ENCODE peak calls at places on chromosomes 12 and 14, in nine cellular contexts. K is HepG2, C is esophagus squamous epithelium, D is pancreas, T is uterus, L is cardiac muscle cell, P is fibroblast of lung, O is ascending aorta, J is Peyer's patch. G is an unnamed sample. For H3K4me1, the result is how much of the 10 kb centered on the place peaks cover.

GRCh38 chr12:39595923-39596322 is 23.7 kb downstream of the ABCD2 start:
- DNase-seq in K (no peak), C (no peak), D (no peak), T (no peak), L (no peak), P (peak), O (no peak), J (no peak), G (no peak)

GRCh38 chr12:59657266-59657665 is 61.4 kb downstream of the SLC16A7 start:
- DNase-seq in K (no peak), C (no peak), D (no peak), T (no peak), L (no peak), P (peak), O (no peak), J (no peak), G (no peak)

GRCh38 chr12:58291106-58291505 is 349.7 kb downstream of the ATP23 start:
- DNase-seq in K (peak), C (no peak), D (no peak), T (no peak), L (no peak), P (no peak), O (no peak), J (no peak), G (no peak)

GRCh38 chr14:51880810-51881580 is 20.6 kb downstream of the GNG2 start:
- DNase-seq in K (no peak), C (no peak), D (no peak), T (no peak), L (no peak), P (no peak), O (no peak), J (no peak), G (no peak)

GRCh38 chr12:111256629-111257434 is 112.1 kb downstream of the PHETA1 start:
- DNase-seq in K (no peak), C (no peak), D (no peak), T (no peak), L (no peak), P (no peak), O (no peak), J (no peak), G (peak)

GRCh38 chr12:111412830-111413441 is 7.2 kb downstream of the SH2B3 start:
- DNase-seq in K (no peak), C (no peak), D (no peak), T (no peak), L (no peak), P (no peak), O (no peak), J (no peak), G (no peak)

GRCh38 chr14:75711796-75712211 is 50.8 kb downstream of the TTLL5 start:
- DNase-seq in K (peak), C (no peak), D (peak), T (peak), L (peak), P (peak), O (peak), J (no peak), G (no peak)

GRCh38 chr12:6376965-6377666 is 1.8 kb upstream of the SCNN1A start:
- DNase-seq in K (no peak), C (no peak), D (no peak), T (no peak), L (no peak), P (no peak), O (no peak), J (peak), G (peak)

GRCh38 chr12:14896477-14897184 is 11.0 kb upstream of the MGP start:
- DNase-seq in K (no peak), C (no peak), D (no peak), T (no peak), L (no peak), P (peak), O (no peak), J (no peak), G (no peak)

GRCh38 chr12:45727994-45728624 is 1.4 kb upstream of the ARID2 start:
- DNase-seq in K (no peak), C (no peak), D (no peak), T (no peak), L (no peak), P (no peak), O (no peak), J (no peak), G (no peak)

GRCh38 chr12:52952082-52952801 is 3.3 kb downstream of the KRT18 start:
- DNase-seq in K (no peak), C (no peak), D (peak), T (no peak), L (no peak), P (no peak), O (no peak), J (peak), G (no peak)

GRCh38 chr14:34843011-34843554 is 32.1 kb downstream of the BAZ1A start:
- DNase-seq in K (peak), C (no peak), D (no peak), T (no peak), L (no peak), P (peak), O (no peak), J (no peak), G (no peak)

GRCh38 chr14:29868000-29868399 is 59.6 kb downstream of the PRKD1 start:
- DNase-seq in K (no peak), C (no peak), D (no peak), T (no peak), L (no peak), P (peak), O (no peak), J (no peak), G (no peak)

GRCh38 chr12:66653801-66654200 is 25.1 kb downstream of the GRIP1 start:
- DNase-seq in K (no peak), C (no peak), D (no peak), T (no peak), L (no peak), P (no peak), O (no peak), J (no peak), G (no peak)

GRCh38 chr14:96741151-96741977 is 55.8 kb upstream of the VRK1 start:
- DNase-seq in K (no peak), C (no peak), D (peak), T (peak), L (peak), P (peak), O (no peak), J (peak), G (peak)

GRCh38 chr12:124792961-124793441 is 70.7 kb downstream of the SCARB1 start:
- DNase-seq in K (no peak), C (no peak), D (no peak), T (no peak), L (no peak), P (no peak), O (no peak), J (no peak), G (no peak)

GRCh38 chr12:10941916-10942607 is 3.0 kb upstream of the TAS2R14 start:
- DNase-seq in K (peak), C (no peak), D (no peak), T (no peak), L (no peak), P (no peak), O (no peak), J (no peak), G (no peak)

GRCh38 chr12:108231909-108232434 is 102.9 kb downstream of the WSCD2 start:
- DNase-seq in K (no peak), C (no peak), D (no peak), T (no peak), L (no peak), P (no peak), O (no peak), J (no peak), G (no peak)

GRCh38 chr12:93777249-93777648 is 100.1 kb downstream of the CRADD start:
- DNase-seq in K (no peak), C (no peak), D (no peak), T (no peak), L (no peak), P (peak), O (no peak), J (no peak), G (no peak)

GRCh38 chr14:102511538-102511937 is 2.0 kb upstream of the ANKRD9 start:
- DNase-seq in K (no peak), C (no peak), D (no peak), T (no peak), L (no peak), P (no peak), O (no peak), J (peak), G (no peak)

GRCh38 chr14:105839425-105840265 is 313.3 kb downstream of the TMEM121 start:
- DNase-seq in K (no peak), C (no peak), D (no peak), T (no peak), L (no peak), P (no peak), O (no peak), J (no peak), G (no peak)

GRCh38 chr14:68491793-68492192 is 301.1 kb downstream of the ZFP36L1 start:
- DNase-seq in K (no peak), C (no peak), D (no peak), T (no peak), L (no peak), P (no peak), O (no peak), J (no peak), G (no peak)

GRCh38 chr12:88578821-88579518 is 1.3 kb downstream of the KITLG start:
- DNase-seq in K (peak), C (no peak), D (no peak), T (no peak), L (peak), P (no peak), O (no peak), J (peak), G (no peak)

GRCh38 chr12:6548556-6549378 is 7.1 kb downstream of the IFFO1 start:
- DNase-seq in K (no peak), C (no peak), D (no peak), T (no peak), L (no peak), P (peak), O (no peak), J (no peak), G (no peak)

GRCh38 chr12:58500399-58500798 is 419.9 kb downstream of the LRIG3 start:
- DNase-seq in K (no peak), C (no peak), D (no peak), T (no peak), L (no peak), P (no peak), O (no peak), J (no peak), G (no peak)

GRCh38 chr14:75422169-75422568 is 5.7 kb upstream of the JDP2 start:
- DNase-seq in K (peak), C (no peak), D (no peak), T (no peak), L (no peak), P (peak), O (no peak), J (no peak), G (no peak)

GRCh38 chr14:60514378-60515243 is 5.7 kb downstream of the SIX6 start:
- DNase-seq in K (peak), C (no peak), D (peak), T (no peak), L (peak), P (no peak), O (no peak), J (no peak), G (no peak)

GRCh38 chr12:25855716-25856115 is 102.8 kb upstream of the RASSF8 start:
- DNase-seq in K (no peak), C (no peak), D (no peak), T (no peak), L (no peak), P (peak), O (no peak), J (no peak), G (no peak)

GRCh38 chr12:75478395-75478794 is 2.2 kb upstream of the GLIPR1 start:
- DNase-seq in K (no peak), C (no peak), D (no peak), T (no peak), L (no peak), P (peak), O (no peak), J (peak), G (peak)

DNA sequence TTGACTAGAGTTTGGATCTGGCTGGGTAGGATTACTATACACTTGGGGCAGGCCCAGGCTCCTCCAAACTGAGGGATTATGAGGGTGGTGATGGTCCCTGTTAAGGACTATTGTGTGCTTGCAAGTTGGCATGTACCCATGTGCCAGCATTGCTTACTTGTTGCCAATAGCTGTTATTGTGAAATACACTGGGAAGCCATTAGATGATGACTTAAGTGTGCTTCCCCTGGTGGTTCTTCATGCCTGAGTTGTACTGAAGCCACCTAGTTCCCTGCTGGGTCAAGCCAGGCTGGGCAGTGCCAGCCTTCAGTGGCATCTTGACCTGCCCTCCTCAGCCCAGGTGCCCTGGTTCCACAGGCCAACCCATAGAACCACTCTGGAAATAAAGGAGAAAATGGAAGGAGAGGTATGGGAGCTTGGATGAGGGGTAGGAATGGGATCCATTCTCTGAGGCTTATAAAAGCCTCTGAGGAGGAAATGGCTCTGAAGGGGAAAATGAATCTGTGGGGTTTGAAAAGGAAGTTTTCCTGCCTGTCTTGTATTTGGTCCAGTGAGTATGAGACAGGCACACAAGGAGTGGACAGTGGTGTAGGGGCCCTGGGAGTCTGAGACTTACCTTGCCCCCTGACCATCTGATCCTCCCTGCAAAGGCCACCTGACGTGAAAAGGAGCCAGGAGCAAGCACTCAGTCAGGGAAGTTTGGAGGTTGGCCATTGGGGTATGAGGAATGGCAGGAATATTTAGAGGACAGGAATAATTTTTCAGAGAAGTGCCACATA is 724 bp downstream of the LTB4R start:
- DNase-seq in K (no peak), C (no peak), D (no peak), T (no peak), L (no peak), P (peak), O (no peak), J (no peak), G (no peak)
- H3K4me1 ChIP-seq in K (half or more), C (half or more), D (under half), T (under half), L (under half), P (under half), O (under half), J (under half), G (under half)

DNA sequence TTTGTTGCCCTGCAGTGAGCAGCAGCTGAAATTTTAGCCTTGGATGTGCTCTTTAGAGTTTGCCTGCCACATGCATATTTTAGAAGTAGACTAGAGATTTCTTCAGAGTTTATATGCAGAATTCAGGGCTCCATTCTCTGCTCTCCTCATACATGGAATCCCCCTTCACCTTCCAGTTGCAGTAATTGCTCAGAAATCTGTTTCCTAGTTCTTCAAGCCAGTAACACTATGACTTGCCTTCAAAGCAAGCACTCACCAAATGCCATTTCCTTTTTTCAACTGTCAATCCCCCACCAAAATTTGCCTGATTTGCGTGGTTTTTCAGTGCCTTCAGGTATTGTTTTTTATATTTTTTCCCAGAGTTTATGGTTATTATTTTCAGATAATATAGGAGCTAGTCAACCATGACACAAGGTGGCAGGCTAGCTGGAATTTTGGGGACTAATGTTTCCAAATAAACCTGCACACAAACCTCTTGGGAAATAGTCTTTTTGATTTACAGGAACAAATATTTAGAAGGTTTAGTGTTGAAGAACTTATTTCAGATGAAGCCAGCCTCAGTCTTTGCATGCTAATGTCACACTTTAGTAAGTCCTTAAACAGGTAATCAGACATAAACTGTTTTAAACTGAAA is 79.2 kb downstream of the ASCL1 start:
- DNase-seq in K (no peak), C (no peak), D (no peak), T (no peak), L (no peak), P (no peak), O (no peak), J (no peak), G (no peak)
- TF ChIP-seq CTCF in K (no peak), C (no peak), D (no peak), T (no peak), L (no peak), P (no peak), O (no peak), J (no peak), G (no peak)

DNA sequence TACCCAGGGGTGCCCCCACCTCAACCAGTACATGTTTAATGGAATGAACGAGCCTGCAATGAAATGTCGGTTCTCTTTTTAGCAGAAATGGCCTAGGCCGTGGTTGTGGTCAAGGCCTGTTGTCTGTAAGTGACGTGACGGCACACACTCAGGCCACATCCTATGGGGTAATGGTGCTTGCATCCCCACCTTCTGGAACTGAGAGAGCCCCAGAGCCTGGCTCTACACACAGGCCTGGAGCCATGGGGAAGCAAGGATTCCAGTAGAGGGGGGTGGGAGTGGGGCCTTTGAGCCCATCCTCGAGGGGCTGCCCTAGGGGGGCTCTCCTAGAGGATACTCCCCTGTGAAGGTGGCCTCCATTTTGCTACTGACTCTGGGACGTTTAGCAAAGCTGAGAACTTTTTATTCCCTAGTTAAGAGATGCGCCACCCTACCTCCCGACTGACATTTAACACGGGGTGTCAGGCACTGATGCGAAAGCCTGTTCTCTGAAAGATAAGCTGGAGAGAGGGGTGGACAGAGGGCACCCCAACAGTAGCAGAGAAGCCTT is 6.6 kb downstream of the RIN3 start:
- DNase-seq in K (no peak), C (no peak), D (no peak), T (no peak), L (no peak), P (no peak), O (no peak), J (peak), G (no peak)
- H3K4me1 ChIP-seq in K (under half), C (half or more), D (under half), T (under half), L (under half), P (under half), O (under half), J (under half), G (under half)

GRCh38 chr12:42145197-42145549 is 499 bp upstream of the GXYLT1 start:
- DNase-seq in K (no peak), C (no peak), D (no peak), T (no peak), L (no peak), P (peak), O (no peak), J (no peak), G (peak)

GRCh38 chr12:42144424-42145196 is at the start of gene GXYLT1:
- DNase-seq in K (peak), C (peak), D (peak), T (peak), L (peak), P (peak), O (peak), J (peak), G (peak)

GRCh38 chr12:42144174-42144423 is 575 bp downstream of the GXYLT1 start:
- DNase-seq in K (no peak), C (no peak), D (peak), T (no peak), L (no peak), P (no peak), O (no peak), J (no peak), G (no peak)

GRCh38 chr12:42143401-42144173 is 1.1 kb downstream of the GXYLT1 start:
- DNase-seq in K (no peak), C (no peak), D (no peak), T (no peak), L (peak), P (peak), O (no peak), J (no peak), G (peak)

GRCh38 chr12:42145552-42146215 is 1.0 kb upstream of the GXYLT1 start:
- DNase-seq in K (no peak), C (no peak), D (no peak), T (no peak), L (peak), P (no peak), O (no peak), J (no peak), G (no peak)
- TF ChIP-seq CTCF in K (peak), C (no peak), D (no peak), T (no peak), L (no peak), P (no peak), O (no peak), J (no peak), G (peak)

DNA sequence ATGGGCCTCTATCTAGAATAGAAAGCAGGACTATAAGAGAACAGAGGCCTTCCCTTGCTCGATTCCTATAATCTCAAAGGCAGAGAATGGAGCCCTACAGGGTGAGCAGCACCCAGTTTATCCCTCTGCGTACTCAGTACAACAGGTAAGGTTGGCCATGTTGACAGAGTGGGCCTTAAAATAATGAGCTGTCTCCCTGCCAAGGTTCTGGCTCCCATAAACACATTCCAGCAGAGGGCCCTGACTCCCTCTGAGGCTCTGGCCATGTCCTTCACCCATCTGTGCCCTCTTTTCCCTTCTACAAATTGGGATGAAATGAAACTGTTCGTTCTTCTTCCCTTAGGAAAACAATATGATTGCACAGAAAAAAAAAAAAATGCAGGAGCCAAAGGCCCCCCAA is 16.9 kb upstream of the PNMA1 start:
- DNase-seq in K (no peak), C (no peak), D (no peak), T (no peak), L (no peak), P (no peak), O (no peak), J (no peak), G (no peak)
- H3K4me1 ChIP-seq in K (under half), C (half or more), D (under half), T (under half), L (under half), P (under half), O (under half), J (under half), G (under half)